ENCODE peak calls at places on chromosomes 1 and 21, in nine cellular contexts. N, I, R, H, F, O, W, V and Z are unnamed samples.

GRCh38 chr21:14752006-14752909 is 206.1 kb upstream of the SAMSN1 start:
- DNase-seq in F (no peak), V (no peak), I (no peak), R (no peak), O (no peak), W (no peak), H (no peak), N (no peak), Z (no peak)

GRCh38 chr1:236103059-236103458 is 38.2 kb upstream of the NID1 start:
- DNase-seq in N (no peak), F (no peak), I (no peak), R (no peak), O (no peak), H (no peak), W (no peak), V (no peak), Z (no peak)

GRCh38 chr1:237913345-237913744 is 22.6 kb upstream of the ZP4 start:
- DNase-seq in N (no peak), I (no peak), H (no peak), O (no peak), W (no peak), V (no peak), F (no peak), R (no peak), Z (no peak)

GRCh38 chr1:218718977-218719376 is 373.8 kb downstream of the TGFB2 start:
- DNase-seq in R (no peak), I (no peak), F (no peak), W (no peak), N (no peak), O (no peak), V (no peak), H (no peak), Z (no peak)

GRCh38 chr1:16139473-16139962 is 16.4 kb downstream of the EPHA2 start:
- DNase-seq in H (no peak), I (no peak), W (no peak), R (no peak), N (no peak), V (no peak), F (no peak), O (no peak), Z (peak; percentile 30)

GRCh38 chr1:31505884-31506497 is 70.3 kb upstream of the TINAGL1 start:
- DNase-seq in W (no peak), O (no peak), H (no peak), I (no peak), F (no peak), V (no peak), N (peak; percentile 95), R (no peak), Z (no peak)

GRCh38 chr1:210272666-210273065 is 40.1 kb downstream of the SERTAD4 start:
- DNase-seq in R (no peak), F (no peak), W (no peak), V (no peak), I (no peak), O (no peak), H (no peak), N (no peak), Z (no peak)

GRCh38 chr21:45570826-45571601 is 28.8 kb upstream of the SLC19A1 start:
- DNase-seq in R (no peak), F (no peak), V (no peak), W (no peak), H (no peak), O (no peak), N (no peak), I (peak; percentile 94), Z (no peak)

GRCh38 chr1:88124614-88125013 is 559.5 kb upstream of the PKN2 start:
- DNase-seq in O (no peak), F (no peak), N (no peak), H (no peak), R (no peak), I (no peak), V (no peak), W (no peak), Z (no peak)

GRCh38 chr1:185733818-185734709 is at the start of gene HMCN1:
- DNase-seq in V (peak; percentile 66), H (peak; percentile 89), F (peak; percentile 44), W (peak; percentile 78), R (peak; percentile 71), N (peak; percentile 40), I (peak; percentile 93), O (peak; percentile 36), Z (no peak)

GRCh38 chr1:86537928-86538695 is 8.8 kb upstream of the CLCA4 start:
- DNase-seq in H (no peak), O (no peak), V (no peak), N (no peak), R (no peak), I (no peak), F (no peak), W (no peak), Z (no peak)

GRCh38 chr1:151924691-151925587 is 15.6 kb upstream of the THEM4 start:
- DNase-seq in F (no peak), N (peak; percentile 89), O (no peak), I (no peak), H (no peak), R (no peak), W (no peak), V (no peak), Z (no peak)

GRCh38 chr21:43343095-43343991 is 83.6 kb downstream of the SIK1 start:
- DNase-seq in I (no peak), W (peak; percentile 94), F (no peak), V (no peak), R (peak; percentile 92), O (no peak), H (no peak), N (no peak), Z (peak; percentile 2)

GRCh38 chr1:88956003-88956402 is 36.4 kb downstream of the KYAT3 start:
- DNase-seq in W (no peak), N (no peak), F (no peak), V (no peak), R (no peak), I (no peak), O (no peak), H (no peak), Z (no peak)

GRCh38 chr1:12566484-12567287 is 51.3 kb downstream of the DHRS3 start:
- DNase-seq in H (no peak), O (no peak), N (no peak), R (no peak), W (no peak), I (no peak), V (no peak), F (no peak), Z (no peak)

GRCh38 chr1:212595229-212595628 is 13.3 kb upstream of the ATF3 start:
- DNase-seq in O (no peak), N (no peak), V (no peak), H (no peak), F (no peak), R (no peak), W (no peak), I (no peak), Z (no peak)

GRCh38 chr21:44697811-44698734 is 1.1 kb downstream of the KRTAP10-12 start:
- DNase-seq in H (no peak), V (no peak), O (no peak), R (no peak), W (no peak), I (no peak), N (no peak), F (no peak), Z (no peak)

GRCh38 chr21:42228709-42229220 is 9.8 kb downstream of the ABCG1 start:
- DNase-seq in V (no peak), I (peak; percentile 58), O (no peak), R (no peak), F (no peak), N (no peak), W (peak; percentile 61), H (no peak), Z (no peak)

GRCh38 chr1:206498685-206499084 is 8.6 kb upstream of the RASSF5 start:
- DNase-seq in I (no peak), V (no peak), O (no peak), H (no peak), W (no peak), N (no peak), F (no peak), R (no peak), Z (no peak)

GRCh38 chr1:26959722-26960624 is at the start of gene KDF1:
- DNase-seq in V (peak; percentile 70), F (no peak), H (peak; percentile 39), I (no peak), O (no peak), R (peak; percentile 94), N (peak; percentile 82), W (peak; percentile 95), Z (no peak)
- H3K4me3 ChIP-seq in V (peak within 1 kb of the TSS; percentile 63), F (peak within 1 kb of the TSS; percentile 24), H (peak within 1 kb of the TSS; percentile 60), I (no peak within 1 kb of the TSS), O (peak within 1 kb of the TSS; percentile 62), R (peak within 1 kb of the TSS; percentile 97), N (peak within 1 kb of the TSS; percentile 98), W (peak within 1 kb of the TSS; percentile 60), Z (peak within 1 kb of the TSS; percentile 68)

GRCh38 chr1:160058087-160058486 is 11.9 kb downstream of the KCNJ10 start:
- DNase-seq in H (no peak), I (no peak), R (no peak), V (peak; percentile 23), N (no peak), F (no peak), O (no peak), W (no peak), Z (no peak)
- TF ChIP-seq CTCF in H (peak; percentile 36), I (peak; percentile 14), R (peak; percentile 9), V (peak; percentile 49), N (peak; percentile 34), F (no peak), O (peak; percentile 36), W (peak; percentile 25), Z (peak; percentile 53)

DNA sequence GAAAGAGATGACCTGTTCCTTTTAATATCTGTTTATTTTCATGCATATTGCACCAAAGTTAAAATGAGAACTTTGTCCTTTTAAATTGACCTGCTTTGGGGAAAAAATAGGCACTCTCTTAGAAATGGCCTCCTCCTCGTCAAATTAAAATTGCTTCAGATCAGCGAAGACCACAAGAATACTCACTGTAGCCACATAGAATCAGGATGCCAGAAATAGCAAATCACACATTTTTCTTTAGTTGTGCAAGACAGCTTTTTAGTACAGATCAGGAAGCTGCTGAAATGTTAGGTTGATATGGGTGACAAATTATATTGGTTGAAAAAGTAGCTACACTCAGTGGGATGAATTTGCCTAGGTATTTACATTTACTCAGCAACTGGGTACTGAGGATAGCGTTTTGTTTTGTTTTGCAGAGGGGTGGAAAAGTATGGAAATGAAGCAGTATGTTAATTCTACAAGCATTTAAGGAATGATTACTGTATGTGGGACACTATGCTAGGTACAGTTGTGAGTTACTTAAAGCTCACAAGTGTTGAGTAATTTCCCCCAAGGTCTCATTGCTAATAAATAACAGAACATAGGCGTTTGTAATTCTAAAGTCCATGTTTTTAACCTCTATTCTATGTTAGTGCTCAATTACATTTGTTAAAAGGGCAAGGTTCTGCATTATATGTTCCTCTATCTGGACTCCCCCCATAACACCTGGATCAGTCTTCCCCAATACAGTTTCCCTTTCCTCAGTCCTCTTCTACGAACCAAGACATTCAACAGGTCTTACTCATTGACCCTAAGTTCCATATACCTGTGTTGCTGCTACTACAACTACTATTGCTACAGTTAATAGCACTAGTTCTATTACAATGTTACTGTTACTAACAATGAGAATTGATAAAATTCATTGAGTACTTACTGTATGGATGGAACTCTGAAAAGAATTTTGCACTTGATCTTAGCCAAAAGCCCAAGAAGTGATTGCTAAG is 99.4 kb upstream of the S1PR1 start:
- DNase-seq in N (no peak), I (no peak), V (no peak), R (no peak), F (no peak), H (no peak), W (no peak), O (no peak), Z (peak; percentile 64)
- H3K4me3 ChIP-seq in N (no peak overlapping the region), I (no peak overlapping the region), V (no peak overlapping the region), R (no peak overlapping the region), F (no peak overlapping the region), H (no peak overlapping the region), W (no peak overlapping the region), O (no peak overlapping the region), Z (no peak overlapping the region)

GRCh38 chr1:24963099-24963872 is 33.2 kb upstream of the RUNX3 start:
- DNase-seq in O (no peak), I (peak; percentile 59), H (no peak), V (no peak), W (no peak), F (no peak), N (no peak), R (no peak), Z (no peak)
- TF ChIP-seq CTCF in O (no peak), I (no peak), H (no peak), V (no peak), W (no peak), F (no peak), N (no peak), R (no peak), Z (no peak)